ENCODE peak calls at places on chromosome 16, in nine cellular contexts. H, J, Q, Y, E, R, P, O and V are unnamed samples. For H3K4me1, the result is how much of the 10 kb centered on the place peaks cover.

GRCh38 chr16:177981-178676 is 1.6 kb downstream of the HBA1 start:
- DNase-seq in Q (no peak), H (no peak), Y (no peak), J (no peak), E (no peak), O (no peak), P (no peak), R (no peak), V (no peak)

GRCh38 chr16:19746561-19746960 is 28.5 kb downstream of the IQCK start:
- DNase-seq in Q (no peak), O (no peak), P (no peak), R (no peak), H (no peak), Y (no peak), E (peak), J (no peak), V (no peak)

GRCh38 chr16:47613251-47613650 is 152.1 kb downstream of the PHKB start:
- DNase-seq in H (no peak), J (no peak), P (no peak), Q (no peak), Y (no peak), E (no peak), O (no peak), R (no peak), V (no peak)

GRCh38 chr16:68041783-68042182 is 18.7 kb downstream of the DUS2 start:
- DNase-seq in Y (no peak), O (no peak), E (no peak), Q (no peak), R (no peak), H (no peak), J (no peak), P (no peak), V (no peak)

GRCh38 chr16:81583893-81584705 is 139.5 kb downstream of the CMIP start:
- DNase-seq in Q (no peak), J (peak), H (no peak), P (no peak), O (peak), Y (no peak), E (no peak), R (no peak), V (peak)

GRCh38 chr16:78237346-78237745 is 137.9 kb downstream of the WWOX start:
- DNase-seq in Q (no peak), J (no peak), O (no peak), P (no peak), R (no peak), E (no peak), Y (no peak), H (no peak), V (no peak)

GRCh38 chr16:61042736-61043135 is 993.5 kb downstream of the CDH8 start:
- DNase-seq in Q (no peak), E (no peak), Y (peak), R (no peak), O (no peak), P (no peak), H (no peak), J (no peak), V (no peak)

GRCh38 chr16:12628526-12628925 is 175.2 kb downstream of the CPPED1 start:
- DNase-seq in Q (no peak), R (no peak), P (no peak), J (no peak), O (no peak), Y (no peak), H (no peak), E (no peak), V (no peak)

GRCh38 chr16:29821663-29822115 is 1.4 kb downstream of the MVP start:
- DNase-seq in E (no peak), Y (no peak), H (no peak), Q (no peak), P (no peak), J (peak), R (peak), O (no peak), V (peak)

GRCh38 chr16:16120382-16121184 is 102.7 kb downstream of the ABCC6 start:
- DNase-seq in P (peak), Q (no peak), Y (no peak), R (no peak), O (peak), J (peak), E (peak), H (peak), V (peak)

GRCh38 chr16:22694887-22695382 is 119.0 kb upstream of the HS3ST2 start:
- DNase-seq in H (no peak), J (no peak), R (peak), E (no peak), P (no peak), O (no peak), Y (no peak), Q (no peak), V (peak)

GRCh38 chr16:17617021-17617420 is 146.3 kb upstream of the XYLT1 start:
- DNase-seq in P (no peak), J (no peak), Q (no peak), R (no peak), E (no peak), O (no peak), H (no peak), Y (no peak), V (no peak)

GRCh38 chr16:48164907-48165715 is 9.3 kb upstream of the ABCC12 start:
- DNase-seq in R (peak), E (peak), H (peak), Y (peak), Q (peak), P (peak), O (peak), J (peak), V (peak)

GRCh38 chr16:3038256-3038655 is 1.5 kb upstream of the BICDL2 start:
- DNase-seq in Q (peak), E (peak), O (peak), J (no peak), H (no peak), R (no peak), P (no peak), Y (peak), V (peak)

GRCh38 chr16:68884867-68885266 is 41.5 kb downstream of the TANGO6 start:
- DNase-seq in Q (no peak), Y (no peak), J (no peak), H (no peak), R (no peak), E (no peak), P (no peak), O (no peak), V (no peak)

GRCh38 chr16:50401355-50401754 is 32.6 kb upstream of the BRD7 start:
- DNase-seq in P (no peak), H (no peak), Y (no peak), O (no peak), E (no peak), J (no peak), R (no peak), Q (no peak), V (no peak)

GRCh38 chr16:86355114-86355513 is 155.2 kb upstream of the FOXF1 start:
- DNase-seq in E (no peak), J (no peak), R (no peak), H (no peak), P (no peak), Q (no peak), O (no peak), Y (no peak), V (no peak)

GRCh38 chr16:89134269-89134668 is 37.3 kb upstream of the CDH15 start:
- DNase-seq in J (peak), E (no peak), O (peak), Y (no peak), Q (no peak), P (no peak), H (no peak), R (no peak), V (peak)

GRCh38 chr16:2528161-2529060 is 2.8 kb downstream of the CEMP1 start:
- DNase-seq in R (peak), Q (no peak), O (peak), P (no peak), H (peak), Y (no peak), J (peak), E (peak), V (peak)

GRCh38 chr16:71569621-71570020 is 7.3 kb downstream of the TAT start:
- DNase-seq in H (no peak), P (no peak), E (no peak), R (no peak), Q (no peak), Y (no peak), J (peak), O (no peak), V (peak)

GRCh38 chr16:48969611-48970010 is 312.0 kb downstream of the CBLN1 start:
- DNase-seq in O (no peak), Y (no peak), E (no peak), J (no peak), Q (no peak), H (no peak), R (no peak), P (no peak), V (no peak)

GRCh38 chr16:67928561-67929364 is 2.9 kb downstream of the CTRL start:
- DNase-seq in H (peak), R (peak), E (peak), J (peak), P (peak), O (peak), Q (peak), Y (peak), V (peak)

GRCh38 chr16:59370717-59371116 is 636.6 kb upstream of the GOT2 start:
- DNase-seq in H (no peak), J (no peak), Y (no peak), Q (no peak), P (no peak), O (no peak), R (no peak), E (no peak), V (no peak)

GRCh38 chr16:5905935-5906334 is 808.3 kb upstream of the EEF2KMT start:
- DNase-seq in Q (no peak), O (no peak), P (no peak), E (no peak), J (no peak), H (no peak), Y (no peak), R (no peak), V (no peak)

GRCh38 chr16:26269663-26270062 is 577.9 kb downstream of the HS3ST4 start:
- DNase-seq in O (no peak), J (no peak), Q (no peak), H (no peak), R (no peak), P (no peak), Y (no peak), E (no peak), V (no peak)

GRCh38 chr16:11759163-11759834 is 16.6 kb upstream of the TXNDC11 start:
- DNase-seq in Q (no peak), R (no peak), P (no peak), H (no peak), J (no peak), O (no peak), E (no peak), Y (no peak), V (peak)

GRCh38 chr16:85384831-85385462 is 228.2 kb upstream of the GSE1 start:
- DNase-seq in E (no peak), H (peak), J (peak), Q (no peak), Y (peak), P (peak), R (no peak), O (peak), V (peak)

GRCh38 chr16:89200850-89201466 is 621 bp upstream of the SLC22A31 start:
- DNase-seq in P (peak), H (no peak), J (peak), E (peak), R (no peak), Y (peak), O (peak), Q (no peak), V (no peak)

GRCh38 chr16:69150146-69150865 is 17.9 kb downstream of the UTP4 start:
- DNase-seq in J (no peak), R (peak), Y (peak), E (peak), H (no peak), P (no peak), O (no peak), Q (peak), V (peak)

GRCh38 chr16:57897053-57897784 is 73.7 kb downstream of the CNGB1 start:
- DNase-seq in P (no peak), Y (no peak), Q (no peak), R (no peak), E (no peak), J (peak), H (no peak), O (peak), V (no peak)

GRCh38 chr16:77262971-77263370 is 63.8 kb downstream of the SYCE1L start:
- DNase-seq in R (no peak), H (no peak), Y (no peak), E (no peak), J (no peak), Q (no peak), O (no peak), P (no peak), V (no peak)

GRCh38 chr16:55665511-55665910 is 9.7 kb downstream of the SLC6A2 start:
- DNase-seq in O (no peak), R (no peak), H (no peak), E (no peak), Y (no peak), J (no peak), P (no peak), Q (no peak), V (no peak)

GRCh38 chr16:2472488-2472864 is 1.4 kb downstream of the NTN3 start:
- DNase-seq in P (no peak), O (no peak), Q (no peak), E (no peak), Y (no peak), J (no peak), H (no peak), R (no peak), V (no peak)

GRCh38 chr16:17685445-17685844 is 214.7 kb upstream of the XYLT1 start:
- DNase-seq in O (no peak), E (no peak), J (no peak), H (no peak), Y (no peak), R (no peak), Q (no peak), P (no peak), V (no peak)

GRCh38 chr16:70399326-70399725 is 39.6 kb downstream of the ST3GAL2 start:
- DNase-seq in O (no peak), J (no peak), Y (no peak), P (no peak), E (no peak), R (no peak), H (no peak), Q (no peak), V (no peak)

GRCh38 chr16:7086842-7087616 is 245.6 kb upstream of the RBFOX1 start:
- DNase-seq in E (peak), Y (peak), P (peak), R (no peak), Q (peak), O (no peak), J (no peak), H (peak), V (no peak)

GRCh38 chr16:11329080-11329491 is 16.2 kb upstream of the RMI2 start:
- DNase-seq in Q (no peak), R (no peak), H (no peak), P (no peak), O (no peak), Y (peak), E (no peak), J (no peak), V (no peak)

DNA sequence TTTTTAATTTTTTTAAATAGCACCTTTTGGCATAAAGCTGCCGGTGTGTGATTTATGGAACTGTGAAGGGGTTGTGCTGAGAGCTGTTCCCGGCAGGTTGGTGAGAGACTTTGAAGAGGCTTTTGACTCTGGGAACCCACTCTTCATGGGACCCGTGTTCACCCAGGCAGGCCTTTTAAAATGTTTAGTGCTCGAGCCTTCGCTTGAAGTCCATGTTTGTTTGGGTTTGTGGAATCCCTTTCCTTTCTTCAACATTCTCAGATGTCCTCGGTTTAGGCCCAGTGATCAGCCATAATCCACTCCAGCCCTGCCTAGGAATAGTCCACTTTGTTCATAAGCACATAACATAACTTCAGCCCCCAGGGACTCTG is 145.4 kb upstream of the IRX3 start:
- DNase-seq in O (no peak), H (no peak), E (no peak), Q (no peak), R (no peak), Y (no peak), P (no peak), J (no peak), V (no peak)
- H3K4me1 ChIP-seq in O (under half), H (under half), E (under half), Q (under half), R (under half), Y (under half), P (under half), J (under half), V (under half)

DNA sequence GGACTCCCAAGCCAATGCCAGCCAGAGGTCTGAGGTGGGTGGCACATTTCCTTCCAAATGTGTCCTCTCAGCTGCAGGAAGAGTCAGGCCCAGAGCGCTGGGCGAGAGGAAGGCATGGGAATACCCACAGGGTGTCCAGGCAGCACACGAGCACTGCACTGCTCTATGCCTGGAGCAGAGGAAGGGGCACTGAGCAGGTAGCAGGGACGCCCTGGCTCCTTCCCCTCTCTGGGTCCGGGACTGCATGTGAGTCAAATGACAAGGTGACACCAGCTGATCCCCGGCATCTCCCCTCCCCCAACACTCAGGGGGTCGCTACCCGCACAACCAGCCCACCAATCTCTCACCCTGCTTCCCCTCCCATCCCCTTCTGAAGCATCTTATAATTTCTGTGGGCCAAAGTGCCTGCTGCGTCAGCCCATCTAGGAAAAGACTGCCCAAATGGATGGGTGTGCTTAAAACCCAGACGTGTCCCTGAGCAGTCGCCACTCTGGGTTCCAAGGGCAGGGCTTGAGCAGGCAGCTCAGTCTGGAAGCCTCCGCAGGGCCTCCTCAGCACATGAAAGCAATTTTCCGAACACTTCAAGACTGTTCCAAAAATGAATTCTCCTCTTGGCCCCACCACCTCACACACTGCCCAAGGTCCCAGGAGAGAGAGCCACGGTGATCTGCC is 12.0 kb upstream of the BCAR1 start:
- DNase-seq in J (no peak), O (no peak), E (peak), Q (no peak), Y (no peak), H (no peak), R (no peak), P (no peak), V (no peak)
- H3K4me3 ChIP-seq in J (peak), O (peak), E (peak), Q (peak), Y (peak), H (peak), R (no peak), P (peak), V (no peak)

GRCh38 chr16:65274576-65274975 is 152.7 kb upstream of the CDH11 start:
- DNase-seq in O (no peak), H (no peak), J (no peak), Y (no peak), E (no peak), R (no peak), Q (no peak), P (no peak), V (no peak)

GRCh38 chr16:65280988-65281530 is 159.2 kb upstream of the CDH11 start:
- DNase-seq in O (no peak), P (no peak), R (no peak), J (no peak), E (no peak), H (no peak), Q (no peak), Y (no peak), V (no peak)

GRCh38 chr16:65281636-65282035 is 159.8 kb upstream of the CDH11 start:
- DNase-seq in R (no peak), H (no peak), E (no peak), Y (peak), Q (no peak), P (no peak), O (no peak), J (no peak), V (no peak)

GRCh38 chr16:65283238-65283651 is 161.4 kb upstream of the CDH11 start:
- DNase-seq in Q (no peak), J (no peak), Y (no peak), R (no peak), H (no peak), P (no peak), O (no peak), E (peak), V (no peak)

GRCh38 chr16:65278874-65279273 is 157.0 kb upstream of the CDH11 start:
- DNase-seq in E (no peak), Y (no peak), H (no peak), O (no peak), R (no peak), J (no peak), Q (no peak), P (no peak), V (no peak)
- H3K4me1 ChIP-seq in E (under half), Y (under half), H (under half), O (under half), R (under half), J (under half), Q (under half), P (under half), V (under half)

GRCh38 chr16:87853411-87854052 is 15.8 kb downstream of the SLC7A5 start:
- DNase-seq in R (peak), O (peak), P (peak), H (peak), E (peak), Y (peak), J (peak), Q (peak), V (peak)

GRCh38 chr16:87854907-87855683 is 14.2 kb downstream of the SLC7A5 start:
- DNase-seq in Y (no peak), H (no peak), J (no peak), E (no peak), P (no peak), O (no peak), Q (no peak), R (no peak), V (no peak)

GRCh38 chr16:87856796-87857228 is 12.5 kb downstream of the SLC7A5 start:
- DNase-seq in R (no peak), O (no peak), P (peak), J (no peak), Q (peak), Y (no peak), E (peak), H (no peak), V (no peak)

GRCh38 chr16:87855852-87856715 is 13.2 kb downstream of the SLC7A5 start:
- DNase-seq in J (peak), H (peak), E (peak), P (peak), R (no peak), Q (peak), O (peak), Y (no peak), V (peak)

DNA sequence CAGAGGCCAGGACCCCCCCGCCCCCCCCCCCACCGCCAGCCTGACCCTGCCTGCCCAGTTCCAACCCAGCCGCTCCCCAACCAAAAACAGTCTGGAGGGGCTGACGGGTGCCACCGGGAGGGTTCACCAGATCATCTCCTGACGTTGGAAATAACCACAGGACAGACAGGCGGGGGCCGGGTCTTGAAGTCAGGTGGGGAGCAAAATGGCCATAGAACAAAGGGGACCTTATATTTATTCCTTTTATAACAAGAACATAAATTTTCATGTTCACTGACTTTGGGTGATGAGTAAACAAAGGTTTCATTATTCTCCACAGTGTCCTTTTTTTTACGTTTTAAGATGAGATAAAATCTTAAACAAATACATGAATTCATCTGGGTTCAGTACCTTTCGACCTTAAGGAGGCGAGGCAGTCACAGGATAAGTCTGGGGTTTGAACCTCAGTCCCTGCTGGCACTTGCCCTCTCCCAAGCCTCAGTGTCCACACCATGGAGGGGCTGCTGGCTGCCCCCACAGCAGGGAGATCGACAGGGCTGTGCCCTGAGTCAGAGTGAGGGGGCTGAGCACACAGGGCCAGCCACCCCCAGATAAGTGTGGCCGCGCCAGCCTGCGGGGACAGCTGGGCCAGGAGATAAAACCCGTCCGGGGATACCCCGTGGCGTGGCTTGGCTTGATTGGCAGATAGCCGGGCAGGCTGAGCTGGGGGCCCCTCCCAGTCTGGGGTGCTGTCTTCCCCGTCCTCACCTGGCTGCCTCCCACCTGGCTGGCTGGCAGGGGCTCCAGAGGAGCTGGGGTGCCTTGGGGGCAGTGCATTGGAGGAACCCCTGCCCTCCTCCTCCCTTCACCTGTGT is 15.0 kb downstream of the SLC7A5 start:
- DNase-seq in O (no peak), P (no peak), R (no peak), E (peak), H (no peak), Y (no peak), Q (peak), J (no peak), V (no peak)
- H3K4me3 ChIP-seq in O (peak), P (peak), R (peak), E (no peak), H (peak), Y (peak), Q (no peak), J (peak), V (no peak)